ENCODE peak calls at places on chromosomes 11 and 22, in nine cellular contexts. One of them, this sample, is unnamed.

GRCh38 chr11:118374729-118375128 is 15.3 kb downstream of the UBE4A start:
- DNase-seq in NCI-H774: no peak
- DNase-seq in GM12878: no peak
- DNase-seq in right lobe of liver: no peak
- DNase-seq in activated T-cell treated with anti-CD3 and anti-CD28 coated beads for 1 hour: no peak
- DNase-seq in sigmoid colon: no peak
- DNase-seq in fibroblast of the aortic adventitia: no peak
- DNase-seq in ureter: no peak
- DNase-seq in H54: no peak
- DNase-seq in this sample: no peak

GRCh38 chr11:7442588-7443215 is 42.6 kb upstream of the OLFML1 start:
- DNase-seq in NCI-H774: peak
- DNase-seq in GM12878: peak
- DNase-seq in right lobe of liver: peak
- DNase-seq in activated T-cell treated with anti-CD3 and anti-CD28 coated beads for 1 hour: peak
- DNase-seq in sigmoid colon: peak
- DNase-seq in fibroblast of the aortic adventitia: peak
- DNase-seq in ureter: peak
- DNase-seq in H54: peak
- DNase-seq in this sample: no peak

GRCh38 chr22:39655736-39656285 is 85.3 kb downstream of the CACNA1I start:
- DNase-seq in NCI-H774: no peak
- DNase-seq in GM12878: no peak
- DNase-seq in right lobe of liver: no peak
- DNase-seq in activated T-cell treated with anti-CD3 and anti-CD28 coated beads for 1 hour: no peak
- DNase-seq in sigmoid colon: no peak
- DNase-seq in fibroblast of the aortic adventitia: no peak
- DNase-seq in ureter: no peak
- DNase-seq in H54: no peak
- DNase-seq in this sample: no peak

GRCh38 chr11:56848105-56848809 is 99.8 kb upstream of the OR9G4 start:
- DNase-seq in NCI-H774: no peak
- DNase-seq in GM12878: no peak
- DNase-seq in right lobe of liver: no peak
- DNase-seq in activated T-cell treated with anti-CD3 and anti-CD28 coated beads for 1 hour: no peak
- DNase-seq in sigmoid colon: no peak
- DNase-seq in fibroblast of the aortic adventitia: no peak
- DNase-seq in ureter: no peak
- DNase-seq in H54: no peak
- DNase-seq in this sample: no peak

GRCh38 chr11:102225689-102226562 is 91.4 kb upstream of the BIRC3 start:
- DNase-seq in NCI-H774: no peak
- DNase-seq in GM12878: no peak
- DNase-seq in right lobe of liver: no peak
- DNase-seq in activated T-cell treated with anti-CD3 and anti-CD28 coated beads for 1 hour: no peak
- DNase-seq in sigmoid colon: no peak
- DNase-seq in fibroblast of the aortic adventitia: peak
- DNase-seq in ureter: no peak
- DNase-seq in H54: peak
- DNase-seq in this sample: peak

GRCh38 chr11:104001474-104001873 is 35.0 kb upstream of the DDI1 start:
- DNase-seq in NCI-H774: no peak
- DNase-seq in GM12878: no peak
- DNase-seq in right lobe of liver: no peak
- DNase-seq in activated T-cell treated with anti-CD3 and anti-CD28 coated beads for 1 hour: no peak
- DNase-seq in sigmoid colon: no peak
- DNase-seq in fibroblast of the aortic adventitia: peak
- DNase-seq in ureter: no peak
- DNase-seq in H54: no peak
- DNase-seq in this sample: no peak

GRCh38 chr11:3135491-3136440 is 29.3 kb downstream of the OSBPL5 start:
- DNase-seq in NCI-H774: no peak
- DNase-seq in GM12878: no peak
- DNase-seq in right lobe of liver: peak
- DNase-seq in activated T-cell treated with anti-CD3 and anti-CD28 coated beads for 1 hour: no peak
- DNase-seq in sigmoid colon: peak
- DNase-seq in fibroblast of the aortic adventitia: no peak
- DNase-seq in ureter: no peak
- DNase-seq in H54: no peak
- DNase-seq in this sample: no peak

GRCh38 chr22:41598081-41598480 is 8.4 kb upstream of the PMM1 start:
- DNase-seq in NCI-H774: no peak
- DNase-seq in GM12878: no peak
- DNase-seq in right lobe of liver: no peak
- DNase-seq in activated T-cell treated with anti-CD3 and anti-CD28 coated beads for 1 hour: no peak
- DNase-seq in sigmoid colon: no peak
- DNase-seq in fibroblast of the aortic adventitia: peak
- DNase-seq in ureter: no peak
- DNase-seq in H54: peak
- DNase-seq in this sample: no peak

GRCh38 chr11:121536116-121536515 is 83.3 kb upstream of the SORL1-AS1 start:
- DNase-seq in NCI-H774: no peak
- DNase-seq in GM12878: no peak
- DNase-seq in right lobe of liver: no peak
- DNase-seq in activated T-cell treated with anti-CD3 and anti-CD28 coated beads for 1 hour: no peak
- DNase-seq in sigmoid colon: no peak
- DNase-seq in fibroblast of the aortic adventitia: no peak
- DNase-seq in ureter: no peak
- DNase-seq in H54: no peak
- DNase-seq in this sample: no peak

GRCh38 chr11:72430743-72431570 is 3.4 kb downstream of the CLPB start:
- DNase-seq in NCI-H774: peak
- DNase-seq in GM12878: no peak
- DNase-seq in right lobe of liver: no peak
- DNase-seq in activated T-cell treated with anti-CD3 and anti-CD28 coated beads for 1 hour: no peak
- DNase-seq in sigmoid colon: no peak
- DNase-seq in fibroblast of the aortic adventitia: peak
- DNase-seq in ureter: no peak
- DNase-seq in H54: peak
- DNase-seq in this sample: no peak

GRCh38 chr22:21861290-21861848 is 6.1 kb downstream of the MAPK1 start:
- DNase-seq in NCI-H774: no peak
- DNase-seq in GM12878: no peak
- DNase-seq in right lobe of liver: no peak
- DNase-seq in activated T-cell treated with anti-CD3 and anti-CD28 coated beads for 1 hour: no peak
- DNase-seq in sigmoid colon: no peak
- DNase-seq in fibroblast of the aortic adventitia: no peak
- DNase-seq in ureter: no peak
- DNase-seq in H54: no peak
- DNase-seq in this sample: no peak

GRCh38 chr22:37162221-37163095 is 12.7 kb upstream of the IL2RB start:
- DNase-seq in NCI-H774: no peak
- DNase-seq in GM12878: peak
- DNase-seq in right lobe of liver: no peak
- DNase-seq in activated T-cell treated with anti-CD3 and anti-CD28 coated beads for 1 hour: peak
- DNase-seq in sigmoid colon: no peak
- DNase-seq in fibroblast of the aortic adventitia: no peak
- DNase-seq in ureter: no peak
- DNase-seq in H54: no peak
- DNase-seq in this sample: no peak

GRCh38 chr11:57290288-57290687 is 34.5 kb downstream of the TNKS1BP1 start:
- DNase-seq in NCI-H774: no peak
- DNase-seq in GM12878: no peak
- DNase-seq in right lobe of liver: no peak
- DNase-seq in activated T-cell treated with anti-CD3 and anti-CD28 coated beads for 1 hour: no peak
- DNase-seq in sigmoid colon: no peak
- DNase-seq in fibroblast of the aortic adventitia: peak
- DNase-seq in ureter: no peak
- DNase-seq in H54: no peak
- DNase-seq in this sample: no peak

GRCh38 chr11:46672381-46672839 is 28.0 kb downstream of the ARHGAP1 start:
- DNase-seq in NCI-H774: no peak
- DNase-seq in GM12878: no peak
- DNase-seq in right lobe of liver: peak
- DNase-seq in activated T-cell treated with anti-CD3 and anti-CD28 coated beads for 1 hour: no peak
- DNase-seq in sigmoid colon: peak
- DNase-seq in fibroblast of the aortic adventitia: no peak
- DNase-seq in ureter: no peak
- DNase-seq in H54: no peak
- DNase-seq in this sample: no peak

GRCh38 chr22:45575173-45575572 is 72.5 kb downstream of the FBLN1 start:
- DNase-seq in NCI-H774: no peak
- DNase-seq in GM12878: no peak
- DNase-seq in right lobe of liver: peak
- DNase-seq in activated T-cell treated with anti-CD3 and anti-CD28 coated beads for 1 hour: no peak
- DNase-seq in sigmoid colon: no peak
- DNase-seq in fibroblast of the aortic adventitia: no peak
- DNase-seq in ureter: no peak
- DNase-seq in H54: no peak
- DNase-seq in this sample: no peak

GRCh38 chr11:2399488-2400068 is 972 bp upstream of the TSSC4 start:
- DNase-seq in NCI-H774: no peak
- DNase-seq in GM12878: no peak
- DNase-seq in right lobe of liver: no peak
- DNase-seq in activated T-cell treated with anti-CD3 and anti-CD28 coated beads for 1 hour: no peak
- DNase-seq in sigmoid colon: no peak
- DNase-seq in fibroblast of the aortic adventitia: peak
- DNase-seq in ureter: no peak
- DNase-seq in H54: peak
- DNase-seq in this sample: no peak

GRCh38 chr11:91173701-91174100 is 950.9 kb upstream of the CHORDC1 start:
- DNase-seq in NCI-H774: no peak
- DNase-seq in GM12878: no peak
- DNase-seq in right lobe of liver: no peak
- DNase-seq in activated T-cell treated with anti-CD3 and anti-CD28 coated beads for 1 hour: no peak
- DNase-seq in sigmoid colon: no peak
- DNase-seq in fibroblast of the aortic adventitia: no peak
- DNase-seq in ureter: no peak
- DNase-seq in H54: no peak
- DNase-seq in this sample: no peak

GRCh38 chr11:13680501-13681264 is 12.2 kb downstream of the FAR1 start:
- DNase-seq in NCI-H774: no peak
- DNase-seq in GM12878: no peak
- DNase-seq in right lobe of liver: no peak
- DNase-seq in activated T-cell treated with anti-CD3 and anti-CD28 coated beads for 1 hour: no peak
- DNase-seq in sigmoid colon: no peak
- DNase-seq in fibroblast of the aortic adventitia: peak
- DNase-seq in ureter: no peak
- DNase-seq in H54: no peak
- DNase-seq in this sample: no peak

This sample was measured in glomerular endothelial cell.